ENCODE peak calls at places on chromosomes 13 and 19, in nine cellular contexts. R is HFF-Myc, C is cardiac fibroblast, Z is psoas muscle, U is epithelial cell of esophagus, H is PC-3, G is lower lobe of right lung, O is AG10803, P is thoracic aorta. A is an unnamed sample.

GRCh38 chr19:56069642-56070041 is 51.5 kb downstream of the ZNF787 start:
- DNase-seq in R (no peak), C (no peak), Z (no peak), U (no peak), H (no peak), G (no peak), O (no peak), P (no peak), A (no peak)

GRCh38 chr19:7515091-7515470 is 822 bp upstream of the ZNF358 start:
- DNase-seq in R (no peak), C (peak; percentile 10), Z (no peak), U (no peak), H (no peak), G (no peak), O (no peak), P (peak; percentile 79), A (no peak)

GRCh38 chr19:50312967-50313811 is 16.0 kb downstream of the KCNC3 start:
- DNase-seq in R (no peak), C (no peak), Z (no peak), U (no peak), H (no peak), G (no peak), O (no peak), P (no peak), A (no peak)

GRCh38 chr13:73421310-73421912 is 362.6 kb downstream of the KLF5 start:
- DNase-seq in R (no peak), C (peak; percentile 93), Z (no peak), U (peak; percentile 99), H (peak; percentile 96), G (no peak), O (no peak), P (no peak), A (peak; percentile 98)

GRCh38 chr13:32587774-32588165 is 1.5 kb downstream of the PDS5B start:
- DNase-seq in R (no peak), C (peak; percentile 46), Z (no peak), U (peak; percentile 34), H (peak; percentile 21), G (no peak), O (peak; percentile 18), P (no peak), A (peak; percentile 42)

GRCh38 chr13:98155475-98156111 is 12.7 kb downstream of the FARP1 start:
- DNase-seq in R (no peak), C (peak; percentile 89), Z (no peak), U (peak; percentile 40), H (peak; percentile 45), G (no peak), O (peak; percentile 61), P (no peak), A (peak; percentile 72)

GRCh38 chr19:33902395-33902794 is 105.7 kb downstream of the KCTD15 start:
- DNase-seq in R (no peak), C (no peak), Z (no peak), U (no peak), H (no peak), G (no peak), O (no peak), P (no peak), A (no peak)

GRCh38 chr13:25380082-25380481 is 8.3 kb downstream of the ATP8A2 start:
- DNase-seq in R (no peak), C (no peak), Z (no peak), U (no peak), H (no peak), G (no peak), O (no peak), P (no peak), A (no peak)

GRCh38 chr19:43809762-43810696 is 7.8 kb upstream of the LYPD5 start:
- DNase-seq in R (no peak), C (peak; percentile 83), Z (no peak), U (peak; percentile 76), H (peak; percentile 75), G (no peak), O (peak; percentile 67), P (no peak), A (peak; percentile 74)

GRCh38 chr13:99960663-99961440 is 10.7 kb downstream of the ZIC5 start:
- DNase-seq in R (no peak), C (no peak), Z (no peak), U (no peak), H (no peak), G (no peak), O (no peak), P (no peak), A (no peak)

GRCh38 chr13:24512208-24513068 is at the start of gene PARP4:
- DNase-seq in R (peak; percentile 85), C (peak; percentile 93), Z (peak; percentile 78), U (peak; percentile 92), H (peak; percentile 93), G (peak; percentile 91), O (peak; percentile 81), P (no peak), A (peak; percentile 94)

GRCh38 chr13:110226051-110226562 is 80.8 kb downstream of the COL4A1 start:
- DNase-seq in R (no peak), C (peak; percentile 58), Z (no peak), U (no peak), H (no peak), G (no peak), O (peak; percentile 54), P (no peak), A (no peak)

GRCh38 chr13:98443329-98443728 is 133.6 kb downstream of the STK24 start:
- DNase-seq in R (peak; percentile 49), C (peak; percentile 85), Z (no peak), U (peak; percentile 94), H (peak; percentile 63), G (peak; percentile 44), O (peak; percentile 82), P (no peak), A (peak; percentile 47)

GRCh38 chr13:33610471-33611015 is 207.4 kb upstream of the RFC3 start:
- DNase-seq in R (no peak), C (peak; percentile 1), Z (peak; percentile 73), U (peak; percentile 21), H (no peak), G (peak; percentile 52), O (no peak), P (no peak), A (no peak)
- TF ChIP-seq CTCF in R (no peak), C (no peak), Z (no peak), U (no peak), H (no peak), G (no peak), O (no peak), P (no peak), A (no peak)

DNA sequence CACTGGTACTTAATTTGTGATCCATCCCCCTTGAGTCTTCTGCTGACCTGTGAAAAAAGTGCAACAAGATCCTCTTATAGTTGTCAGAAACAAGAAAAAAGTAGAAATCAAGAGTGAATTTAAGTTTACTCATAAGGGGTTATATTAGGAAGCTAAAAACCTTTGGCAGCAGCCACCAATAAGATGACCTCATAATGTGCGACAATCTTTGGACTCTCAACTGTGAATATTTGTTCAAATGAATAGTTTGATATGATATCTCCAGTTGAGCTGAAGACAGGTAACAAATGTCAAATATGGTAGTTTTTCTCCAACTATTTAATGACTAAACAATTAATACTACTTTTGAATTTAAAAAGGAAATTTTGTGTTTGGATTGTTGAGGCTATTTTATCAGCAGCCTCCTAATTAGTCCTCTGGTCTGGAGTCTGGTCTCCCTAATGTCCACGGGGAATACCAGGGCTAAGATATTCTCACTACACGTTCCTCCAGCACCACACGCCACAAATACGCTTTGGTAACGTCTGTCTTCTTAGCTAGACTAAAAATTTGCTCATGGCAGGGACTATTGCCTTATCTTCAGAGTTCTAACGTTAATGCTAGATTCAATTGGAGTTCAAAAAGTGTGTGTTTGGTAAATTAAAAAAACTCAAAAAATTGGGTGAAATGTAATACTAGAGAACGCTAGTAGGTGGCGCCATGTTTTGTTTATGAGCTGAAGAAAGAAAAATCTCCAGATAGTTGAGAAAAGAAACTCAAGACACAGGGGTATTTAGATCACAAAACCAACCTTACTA is 51.0 kb upstream of the PDX1 start:
- DNase-seq in R (no peak), C (peak; percentile 25), Z (no peak), U (peak; percentile 8), H (peak; percentile 42), G (no peak), O (peak; percentile 6), P (no peak), A (peak; percentile 26)
- TF ChIP-seq CTCF in R (peak; percentile 39), C (peak; percentile 49), Z (peak; percentile 26), U (peak; percentile 37), H (peak; percentile 74), G (peak; percentile 36), O (peak; percentile 64), P (no peak), A (peak; percentile 60)

GRCh38 chr19:5273782-5274181 is 66.8 kb downstream of the PTPRS start:
- DNase-seq in R (no peak), C (no peak), Z (no peak), U (no peak), H (no peak), G (no peak), O (no peak), P (no peak), A (no peak)
- TF ChIP-seq CTCF in R (no peak), C (no peak), Z (no peak), U (no peak), H (no peak), G (no peak), O (no peak), P (no peak), A (no peak)

DNA sequence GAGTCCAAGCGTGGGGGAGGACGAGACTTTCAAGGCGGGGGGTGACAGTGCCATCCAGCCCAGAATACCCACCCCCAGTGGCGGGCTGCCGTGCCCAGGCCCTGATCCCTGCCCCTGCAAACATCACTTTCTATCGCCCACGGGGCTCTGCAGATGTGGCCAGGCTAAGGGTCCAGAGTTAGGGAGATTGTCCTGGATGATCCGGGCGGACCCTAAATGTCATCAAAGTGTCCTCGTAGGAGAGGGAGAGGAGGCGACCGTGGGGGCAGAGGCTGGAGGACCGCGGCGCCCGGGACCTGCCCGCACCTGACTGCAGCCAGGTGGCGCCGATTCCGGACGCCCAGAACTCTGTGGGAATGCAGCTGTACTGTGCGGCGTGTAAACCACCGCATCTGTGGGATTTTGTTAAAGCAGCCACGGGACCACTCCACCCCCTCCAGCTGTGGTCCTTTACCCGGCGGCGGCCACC is 32.4 kb downstream of the GJA3 start:
- DNase-seq in R (no peak), C (no peak), Z (no peak), U (peak; percentile 18), H (peak; percentile 50), G (no peak), O (no peak), P (no peak), A (no peak)
- TF ChIP-seq CTCF in R (peak; percentile 16), C (no peak), Z (peak; percentile 16), U (peak; percentile 49), H (peak; percentile 71), G (peak; percentile 36), O (no peak), P (no peak), A (peak; percentile 4)

GRCh38 chr13:60838581-60838980 is 441.6 kb downstream of the TDRD3 start:
- DNase-seq in R (no peak), C (no peak), Z (no peak), U (peak; percentile 50), H (peak; percentile 36), G (no peak), O (no peak), P (no peak), A (no peak)
- TF ChIP-seq CTCF in R (no peak), C (no peak), Z (no peak), U (no peak), H (no peak), G (no peak), O (no peak), P (no peak), A (no peak)

GRCh38 chr13:94758571-94758970 is 46.2 kb upstream of the SOX21 start:
- DNase-seq in R (no peak), C (no peak), Z (no peak), U (no peak), H (no peak), G (no peak), O (no peak), P (no peak), A (no peak)
- TF ChIP-seq CTCF in R (no peak), C (no peak), Z (no peak), U (no peak), H (no peak), G (no peak), O (no peak), P (no peak), A (no peak)